ENCODE peak calls at places on chromosome 1, in four cellular contexts. X is psoas muscle, A is HCT116, B is H9. Q is an unnamed sample.

GRCh38 chr1:33143181-33143580 is 38.7 kb downstream of the TRIM62 start:
- DNase-seq in B (no peak), A (no peak), X (no peak), Q (no peak)

GRCh38 chr1:150516616-150517015 is 1.1 kb downstream of the FALEC start:
- DNase-seq in B (no peak), X (no peak), A (no peak), Q (no peak)

GRCh38 chr1:46041551-46041950 is 90.9 kb downstream of the PIK3R3 start:
- DNase-seq in A (no peak), X (no peak), B (no peak), Q (no peak)

GRCh38 chr1:47424336-47424982 is 8.4 kb downstream of the FOXE3 start:
- DNase-seq in A (peak), X (no peak), B (peak), Q (peak)

GRCh38 chr1:87265786-87266185 is 62.9 kb upstream of the LMO4 start:
- DNase-seq in X (no peak), A (no peak), B (no peak), Q (no peak)

GRCh38 chr1:191582169-191582568 is 576.1 kb upstream of the RGS18 start:
- DNase-seq in A (no peak), X (no peak), B (no peak), Q (no peak)

GRCh38 chr1:58903450-58904298 is 119.8 kb upstream of the JUN start:
- DNase-seq in B (peak), X (peak), A (peak), Q (peak)

GRCh38 chr1:10781137-10781536 is 15.3 kb downstream of the CASZ1 start:
- DNase-seq in A (no peak), B (no peak), X (peak), Q (no peak)

GRCh38 chr1:117587479-117588356 is 18.1 kb upstream of the TENT5C start:
- DNase-seq in B (no peak), X (no peak), A (no peak), Q (no peak)

DNA sequence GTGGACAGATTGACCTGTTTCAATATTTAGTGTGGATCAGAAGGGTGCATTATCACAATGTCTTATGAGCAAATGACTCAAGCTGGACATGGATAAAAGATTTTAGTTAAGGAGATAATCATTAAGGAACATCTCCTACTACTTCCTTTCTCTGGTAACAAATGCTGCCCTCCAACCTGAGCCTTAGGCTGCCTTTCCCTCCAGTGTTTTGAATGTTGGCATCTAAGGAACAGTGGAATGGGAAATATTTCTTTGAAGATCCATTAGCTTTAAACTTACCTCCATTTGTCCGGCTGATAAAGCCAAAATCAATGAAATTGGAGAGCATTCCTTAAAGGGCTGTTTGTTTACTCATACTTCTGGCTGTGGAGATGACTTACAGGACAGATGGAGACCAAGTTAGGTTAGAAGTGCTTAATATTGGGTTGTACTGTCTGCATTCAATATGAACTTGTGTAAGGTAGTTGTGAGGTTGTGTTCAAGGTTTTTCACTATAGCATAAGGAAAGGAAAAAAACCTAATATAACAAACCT is 439.1 kb downstream of the PLA2G4A start:
- DNase-seq in X (no peak), B (no peak), A (peak), Q (no peak)
- TF ChIP-seq CTCF in X (no peak), B (no peak), A (no peak), Q (no peak)

DNA sequence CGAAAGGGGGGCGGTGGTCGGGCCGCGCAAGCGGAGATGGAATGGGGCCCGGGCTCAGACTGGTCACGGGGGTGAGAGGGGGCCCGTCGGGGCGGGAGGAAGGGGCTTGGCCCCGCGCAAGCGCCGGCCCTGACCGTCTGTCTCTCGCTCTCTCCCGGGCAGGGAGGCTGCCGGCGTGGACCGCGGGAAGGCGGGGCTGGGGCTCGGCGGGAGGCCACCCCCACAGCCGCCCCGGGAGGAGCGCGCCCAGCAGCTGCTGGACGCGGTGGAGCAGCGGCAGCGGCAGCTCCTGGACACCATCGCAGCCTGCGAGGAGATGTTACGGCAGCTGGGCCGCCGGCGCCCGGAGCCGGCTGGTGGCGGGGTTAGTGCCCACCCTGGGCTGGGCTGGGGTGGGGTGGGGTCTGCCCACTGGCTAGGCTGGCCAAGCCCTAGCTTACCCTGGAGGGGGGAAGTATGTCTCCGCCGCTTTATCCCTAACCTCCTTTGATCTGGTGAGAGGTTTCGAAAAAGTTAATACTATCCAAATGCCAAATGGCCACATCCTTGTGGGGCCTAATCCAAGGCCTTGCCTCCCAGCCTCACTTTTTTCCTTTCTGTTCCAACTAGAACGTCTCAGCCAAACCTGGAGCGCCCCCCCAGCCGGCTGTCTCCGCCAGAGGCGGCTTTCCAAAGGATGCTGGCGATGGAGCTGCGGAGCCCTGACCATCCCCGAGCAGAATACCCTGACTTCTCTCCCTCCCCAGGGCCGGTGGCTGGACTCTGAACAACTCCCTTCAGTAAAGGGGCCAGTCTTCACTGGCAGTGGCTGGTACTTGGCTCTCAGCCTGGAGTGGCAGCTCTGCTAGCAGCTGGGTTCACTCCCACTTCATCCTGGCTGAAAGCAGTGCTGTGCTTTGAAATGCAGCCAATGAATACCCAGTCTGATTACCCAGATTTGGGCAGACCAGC is 636 bp upstream of the YRDC start:
- DNase-seq in X (peak), B (peak), A (no peak), Q (peak)
- TF ChIP-seq CTCF in X (no peak), B (peak), A (no peak), Q (no peak)

GRCh38 chr1:178091986-178092745 is 1.7 kb upstream of the RASAL2 start:
- DNase-seq in X (no peak), A (no peak), B (no peak), Q (no peak)

GRCh38 chr1:178096421-178096820 is 2.5 kb downstream of the RASAL2 start:
- DNase-seq in B (no peak), A (no peak), X (no peak), Q (no peak)

GRCh38 chr1:178094752-178095645 is 1.1 kb downstream of the RASAL2 start:
- DNase-seq in X (no peak), A (no peak), B (no peak), Q (no peak)

GRCh38 chr1:178093150-178093957 is 550 bp upstream of the RASAL2 start:
- DNase-seq in X (peak), B (peak), A (peak), Q (peak)

GRCh38 chr1:178093958-178094751 is at the start of gene RASAL2:
- DNase-seq in X (peak), A (no peak), B (peak), Q (peak)
- TF ChIP-seq CTCF in X (peak), A (peak), B (peak), Q (no peak)

DNA sequence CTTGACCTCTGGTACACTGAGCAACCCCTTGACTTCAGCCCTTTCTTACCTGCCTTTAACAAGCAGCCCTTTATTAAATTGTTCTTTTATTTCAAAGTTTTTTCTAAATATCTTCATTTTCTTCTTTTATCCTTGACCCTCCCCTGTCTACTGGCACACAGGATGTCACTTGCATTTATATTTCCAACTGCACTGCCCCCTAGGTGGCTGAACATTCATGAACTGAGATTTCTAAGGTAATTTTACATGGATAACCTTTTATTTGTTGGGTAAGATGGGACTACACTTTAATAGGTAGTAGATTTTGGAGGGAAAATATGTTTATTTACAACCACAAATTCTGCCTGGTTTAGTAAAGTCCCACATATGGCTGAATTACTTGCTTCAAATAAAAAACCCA is 190.0 kb downstream of the ATP6V1G3 start:
- DNase-seq in B (no peak), X (no peak), A (no peak), Q (no peak)
- TF ChIP-seq CTCF in B (no peak), X (no peak), A (peak), Q (no peak)

Q was measured in nephron progenitor cell.